ENCODE peak calls at places on chromosomes 6 and 20, in four cellular contexts. B, X, U and Q are unnamed samples.

GRCh38 chr6:168105813-168106660 is 27.0 kb upstream of the FRMD1 start:
- DNase-seq in B (peak; percentile 65), X (no peak), U (no peak), Q (no peak)

GRCh38 chr6:140966676-140967075 is 1166.0 kb upstream of the GJE1 start:
- DNase-seq in B (no peak), X (no peak), U (no peak), Q (no peak)

GRCh38 chr20:63978319-63979220 is 872 bp downstream of the SAMD10 start:
- DNase-seq in B (peak; percentile 44), X (no peak), U (no peak), Q (no peak)

GRCh38 chr6:149746147-149746946 is at the start of gene NUP43:
- DNase-seq in B (peak; percentile 92), X (peak; percentile 95), U (peak; percentile 89), Q (peak; percentile 97)

GRCh38 chr6:41505084-41506049 is 40.8 kb upstream of the FOXP4 start:
- DNase-seq in B (peak; percentile 91), X (peak; percentile 69), U (peak; percentile 2), Q (peak; percentile 87)

GRCh38 chr20:45341939-45342862 is 6.0 kb downstream of the SDC4 start:
- DNase-seq in B (peak; percentile 56), X (no peak), U (no peak), Q (peak; percentile 67)

GRCh38 chr6:164183556-164184123 is 769.1 kb downstream of the QKI start:
- DNase-seq in B (no peak), X (no peak), U (no peak), Q (no peak)

GRCh38 chr6:83432626-83433025 is 1.8 kb upstream of the ME1 start:
- DNase-seq in B (no peak), X (no peak), U (no peak), Q (no peak)

GRCh38 chr20:60482201-60482600 is 524.0 kb downstream of the CDH26 start:
- DNase-seq in B (no peak), X (peak; percentile 63), U (no peak), Q (no peak)

GRCh38 chr6:98924647-98925046 is 23.1 kb downstream of the FBXL4 start:
- DNase-seq in B (no peak), X (no peak), U (no peak), Q (no peak)

GRCh38 chr6:56009620-56010019 is 134.2 kb upstream of the BMP5 start:
- DNase-seq in B (no peak), X (peak; percentile 18), U (no peak), Q (no peak)